ENCODE peak calls at places on chromosomes 1 and 21, in six cellular contexts. B, R, P, E, Y and G are unnamed samples.

GRCh38 chr1:197320991-197321531 is 53.0 kb downstream of the CRB1 start:
- DNase-seq in B (no peak), R (no peak), P (peak), E (no peak), Y (no peak), G (no peak)

GRCh38 chr1:221157026-221157761 is 278.0 kb downstream of the HLX start:
- DNase-seq in B (no peak), R (no peak), P (no peak), E (peak), Y (no peak), G (peak)

GRCh38 chr1:64514197-64514765 is 44.4 kb downstream of the CACHD1 start:
- DNase-seq in B (peak), R (no peak), P (no peak), E (no peak), Y (no peak), G (no peak)

GRCh38 chr1:41682845-41683630 is 198.6 kb upstream of the EDN2 start:
- DNase-seq in B (no peak), R (no peak), P (no peak), E (no peak), Y (no peak), G (no peak)

GRCh38 chr1:9444532-9444931 is 94.7 kb upstream of the SLC25A33 start:
- DNase-seq in B (no peak), R (no peak), P (no peak), E (no peak), Y (no peak), G (no peak)

GRCh38 chr21:45923146-45923545 is 58.4 kb upstream of the COL6A1 start:
- DNase-seq in B (peak), R (peak), P (peak), E (no peak), Y (peak), G (peak)

GRCh38 chr1:239995281-239995680 is 96.4 kb upstream of the FMN2 start:
- DNase-seq in B (no peak), R (no peak), P (no peak), E (no peak), Y (no peak), G (no peak)

GRCh38 chr1:207938016-207938415 is 27.1 kb upstream of the CD34 start:
- DNase-seq in B (peak), R (peak), P (peak), E (no peak), Y (no peak), G (peak)

GRCh38 chr1:19209439-19209989 is 552 bp downstream of the UBR4 start:
- DNase-seq in B (peak), R (peak), P (peak), E (no peak), Y (no peak), G (peak)

GRCh38 chr1:223147858-223148257 is 4.8 kb upstream of the TLR5 start:
- DNase-seq in B (no peak), R (no peak), P (no peak), E (no peak), Y (no peak), G (no peak)

GRCh38 chr1:27153549-27153886 is 1.4 kb downstream of the SLC9A1 start:
- DNase-seq in B (no peak), R (no peak), P (no peak), E (no peak), Y (peak), G (peak)

GRCh38 chr1:107004421-107004820 is 52.1 kb upstream of the PRMT6 start:
- DNase-seq in B (no peak), R (no peak), P (no peak), E (no peak), Y (no peak), G (peak)

GRCh38 chr1:62012821-62013220 is 181.8 kb upstream of the L1TD1 start:
- DNase-seq in B (no peak), R (no peak), P (no peak), E (no peak), Y (no peak), G (no peak)

GRCh38 chr21:31564439-31564838 is 95.1 kb upstream of the SOD1 start:
- DNase-seq in B (no peak), R (no peak), P (no peak), E (no peak), Y (no peak), G (no peak)

GRCh38 chr1:9421533-9421873 is 117.8 kb upstream of the SLC25A33 start:
- DNase-seq in B (no peak), R (peak), P (no peak), E (no peak), Y (no peak), G (no peak)

GRCh38 chr1:159408862-159409400 is 23.1 kb upstream of the OR10J4 start:
- DNase-seq in B (peak), R (no peak), P (no peak), E (no peak), Y (no peak), G (no peak)

GRCh38 chr1:56285554-56286402 is 293.6 kb downstream of the PLPP3 start:
- DNase-seq in B (peak), R (no peak), P (peak), E (no peak), Y (no peak), G (no peak)

GRCh38 chr1:21123287-21123961 is 53.3 kb downstream of the EIF4G3 start:
- DNase-seq in B (peak), R (no peak), P (no peak), E (no peak), Y (no peak), G (peak)
- TF ChIP-seq MYC in B (no peak), R (no peak), P (no peak), E (no peak), Y (no peak), G (no peak)

DNA sequence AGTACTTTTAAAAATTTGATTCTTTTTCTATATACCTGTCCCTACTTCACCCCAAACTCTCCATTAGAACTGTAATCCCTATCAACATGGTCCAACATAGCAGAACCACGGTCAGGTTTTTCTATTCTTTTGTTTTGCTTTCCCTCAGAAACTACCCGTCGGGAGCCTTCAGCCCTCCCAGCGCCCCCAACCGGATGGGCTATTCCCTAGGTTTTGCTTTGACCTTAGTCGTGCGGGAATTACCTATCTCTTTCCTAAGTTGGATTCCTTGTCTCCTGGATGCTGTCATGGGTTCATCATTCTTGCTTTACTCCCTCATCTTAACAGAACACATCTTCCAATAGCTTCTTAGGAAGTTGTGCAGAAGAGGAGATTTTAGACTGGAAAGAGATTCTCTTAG is 97.5 kb upstream of the LBR start:
- DNase-seq in B (no peak), R (no peak), P (no peak), E (no peak), Y (no peak), G (no peak)
- TF ChIP-seq MYC in B (no peak), R (no peak), P (no peak), E (no peak), Y (no peak), G (no peak)

GRCh38 chr1:68955424-68955823 is 458.5 kb upstream of the DEPDC1 start:
- DNase-seq in B (no peak), R (no peak), P (no peak), E (no peak), Y (no peak), G (no peak)
- TF ChIP-seq MYC in B (no peak), R (no peak), P (no peak), E (no peak), Y (no peak), G (no peak)

GRCh38 chr1:230701434-230701833 is 12.5 kb downstream of the AGT start:
- DNase-seq in B (no peak), R (no peak), P (no peak), E (no peak), Y (no peak), G (no peak)
- TF ChIP-seq MYC in B (no peak), R (no peak), P (no peak), E (no peak), Y (no peak), G (no peak)